ENCODE peak calls at places on chromosomes 11 and 22, in four cellular contexts. H, G, U and S are unnamed samples. For H3K4me1, the result is how much of the 10 kb centered on the place peaks cover.

GRCh38 chr11:61555978-61556377 is 24.9 kb downstream of the SYT7 start:
- DNase-seq in H (no peak), G (no peak), U (no peak), S (no peak)

GRCh38 chr11:108160970-108161566 is 39.7 kb downstream of the ACAT1 start:
- DNase-seq in G (no peak), U (no peak), H (no peak), S (no peak)

GRCh38 chr11:1548221-1549070 is 23.6 kb downstream of the DUSP8 start:
- DNase-seq in G (peak), U (peak), H (peak), S (peak)

GRCh38 chr11:747176-748006 is at the start of gene TALDO1:
- DNase-seq in G (peak), U (peak), H (peak), S (peak)

GRCh38 chr11:106012744-106013143 is 9.3 kb downstream of the MSANTD4 start:
- DNase-seq in H (peak), U (no peak), G (no peak), S (no peak)

GRCh38 chr11:87300640-87301381 is 263.1 kb downstream of the TMEM135 start:
- DNase-seq in U (no peak), G (no peak), H (peak), S (no peak)

GRCh38 chr11:111388842-111389241 is 9.8 kb upstream of the POU2AF1 start:
- DNase-seq in H (no peak), G (no peak), U (no peak), S (no peak)

GRCh38 chr11:122796128-122796717 is 42.1 kb upstream of the CRTAM start:
- DNase-seq in U (peak), G (no peak), H (peak), S (peak)

GRCh38 chr22:44721206-44721605 is 19.2 kb downstream of the PRR5 start:
- DNase-seq in U (no peak), H (no peak), G (no peak), S (no peak)

GRCh38 chr22:28112548-28113043 is 193.5 kb upstream of the PITPNB start:
- DNase-seq in U (peak), G (no peak), H (peak), S (peak)

GRCh38 chr11:67160872-67161783 is 42.1 kb downstream of the KDM2A start:
- DNase-seq in H (no peak), G (no peak), U (no peak), S (no peak)

GRCh38 chr11:67404515-67405195 is 772 bp downstream of the TBC1D10C start:
- DNase-seq in G (no peak), U (no peak), H (no peak), S (no peak)

GRCh38 chr11:113729456-113729855 is 23.3 kb upstream of the TMPRSS5 start:
- DNase-seq in H (no peak), U (no peak), G (no peak), S (no peak)

GRCh38 chr11:94897330-94897768 is 76.0 kb downstream of the CWC15 start:
- DNase-seq in H (peak), G (no peak), U (peak), S (peak)

GRCh38 chr11:105609341-105609781 is 512 bp upstream of the GRIA4 start:
- DNase-seq in H (peak), U (no peak), G (no peak), S (no peak)

GRCh38 chr11:26344647-26345046 is 12.7 kb downstream of the ANO3 start:
- DNase-seq in U (no peak), G (no peak), H (peak), S (no peak)

GRCh38 chr11:47184711-47185304 is 1.4 kb downstream of the PACSIN3 start:
- DNase-seq in H (peak), G (no peak), U (no peak), S (peak)

GRCh38 chr11:12281571-12282478 is 95.5 kb upstream of the PARVA start:
- DNase-seq in G (peak), H (peak), U (peak), S (peak)

GRCh38 chr11:721913-722811 is 16.1 kb downstream of the EPS8L2 start:
- DNase-seq in G (no peak), U (no peak), H (no peak), S (no peak)

GRCh38 chr11:73288197-73288872 is 16.2 kb downstream of the P2RY6 start:
- DNase-seq in H (no peak), U (no peak), G (no peak), S (no peak)

GRCh38 chr22:17869285-17870096 is 95.2 kb upstream of the BID start:
- DNase-seq in U (no peak), H (no peak), G (no peak), S (no peak)

GRCh38 chr11:116379185-116379828 is 393.5 kb downstream of the BUD13 start:
- DNase-seq in H (peak), U (peak), G (no peak), S (no peak)

GRCh38 chr11:10674440-10674855 is 19.1 kb downstream of the IRAG1 start:
- DNase-seq in G (peak), U (no peak), H (peak), S (no peak)

DNA sequence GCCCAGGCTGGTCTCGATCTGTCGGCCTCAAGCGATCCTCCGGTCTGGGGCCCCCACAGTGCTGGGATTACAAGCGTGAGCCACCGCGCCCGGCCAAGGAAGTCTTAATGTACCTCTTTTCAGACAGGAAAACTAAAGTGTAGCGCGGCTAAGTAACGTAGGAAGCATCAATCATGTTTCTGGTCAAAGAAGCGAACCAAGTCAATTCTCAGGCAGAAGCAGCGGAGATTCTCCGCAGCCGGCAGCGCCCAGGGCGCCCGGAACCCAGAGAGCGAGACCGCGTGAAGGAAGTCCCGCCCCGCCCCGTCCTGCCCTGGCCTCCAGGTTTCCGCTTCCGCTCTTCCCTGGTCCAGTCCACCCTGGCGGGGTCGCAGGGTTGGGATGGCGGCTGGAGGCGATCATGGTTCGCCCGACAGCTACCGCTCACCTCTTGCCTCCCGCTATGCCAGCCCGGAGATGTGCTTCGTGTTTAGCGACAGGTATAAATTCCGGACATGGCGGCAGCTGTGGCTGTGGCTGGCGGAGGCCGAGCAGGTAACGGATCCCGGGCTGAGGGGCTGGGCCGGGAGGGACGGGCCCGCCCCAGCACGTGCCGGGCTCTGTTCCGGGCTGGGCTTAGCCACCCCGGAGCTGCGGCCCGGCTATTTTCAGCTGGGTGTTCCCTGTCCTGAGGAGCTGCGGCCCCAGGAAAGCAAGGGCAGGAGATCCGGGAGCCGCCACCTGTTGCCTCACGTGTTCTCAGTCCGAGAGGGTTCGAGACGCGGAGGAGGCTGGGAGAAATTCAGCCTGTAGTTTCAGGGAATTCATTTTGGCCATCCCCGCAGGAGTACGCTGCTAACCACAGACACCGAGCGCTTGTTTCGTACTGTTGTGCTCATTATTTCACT is at the start of gene ADSL:
- DNase-seq in G (peak), U (peak), H (peak), S (peak)
- H3K4me1 ChIP-seq in G (under half), U (under half), H (under half), S (under half)

GRCh38 chr22:35839811-35840739 is 122.4 kb downstream of the APOL5 start:
- DNase-seq in H (peak), G (peak), U (peak), S (peak)
- H3K4me3 ChIP-seq in H (peak), G (peak), U (peak), S (peak)

DNA sequence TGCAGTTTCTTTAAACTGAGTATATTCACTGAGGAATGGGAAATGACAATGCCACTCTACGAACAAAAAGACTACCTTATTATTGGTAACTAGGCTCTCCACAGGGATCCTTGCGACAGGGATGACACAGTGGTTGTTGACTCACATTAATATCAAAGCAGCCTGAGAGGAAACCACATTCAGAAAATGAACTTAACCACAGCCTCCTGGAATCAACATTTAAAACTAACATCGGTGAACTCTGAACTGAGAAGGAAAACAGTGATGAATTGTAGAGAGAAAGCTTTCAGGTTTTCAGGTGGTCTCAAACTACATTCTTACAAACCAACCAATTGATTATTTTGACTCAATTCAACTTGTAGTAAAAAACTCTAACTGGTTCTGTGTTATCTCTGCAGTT is 90.3 kb upstream of the MTMR2 start:
- DNase-seq in H (peak), G (no peak), U (no peak), S (no peak)
- H3K27ac ChIP-seq in H (no peak), G (no peak), U (no peak), S (no peak)

DNA sequence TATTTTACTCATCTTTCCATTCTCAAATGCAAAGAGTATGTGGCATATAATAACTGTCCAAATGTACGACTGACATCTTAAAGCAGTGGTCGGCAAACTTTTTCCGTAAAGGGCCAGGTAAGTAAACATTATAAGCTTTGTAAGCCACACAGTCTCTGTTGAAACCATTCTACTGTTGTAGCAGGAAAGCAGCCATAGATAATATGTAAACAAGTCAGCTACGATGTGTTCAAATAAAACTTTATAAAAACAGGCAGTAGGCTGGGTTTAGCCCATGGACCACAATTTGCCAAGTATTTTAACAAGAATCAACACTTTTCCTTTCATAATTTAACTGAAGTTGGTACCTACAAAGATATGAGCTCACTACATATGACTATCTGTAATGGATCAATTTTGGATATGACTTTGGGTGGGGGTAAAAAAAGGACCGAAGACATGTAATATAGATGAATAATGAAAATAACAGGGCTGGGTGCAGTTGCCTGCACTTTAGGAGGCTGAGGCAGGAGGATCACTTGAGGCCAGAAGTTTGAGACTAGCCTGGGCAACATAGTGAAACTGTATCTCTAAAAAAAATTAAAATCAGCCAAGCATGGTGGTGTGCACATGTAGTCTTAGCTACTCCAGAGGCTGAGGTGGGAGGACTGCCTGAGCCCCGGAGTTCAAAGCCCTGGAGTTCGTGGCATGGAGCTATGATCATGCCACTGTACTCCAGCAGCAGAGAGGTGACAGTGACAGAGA is 5.7 kb downstream of the RDX start:
- DNase-seq in G (no peak), H (no peak), U (no peak), S (no peak)
- H3K4me1 ChIP-seq in G (under half), H (under half), U (under half), S (half or more)

GRCh38 chr11:16924462-16924825 is 89.8 kb downstream of the PLEKHA7 start:
- DNase-seq in H (no peak), U (no peak), G (no peak), S (no peak)
- H3K4me3 ChIP-seq in H (no peak), U (peak), G (peak), S (peak)

GRCh38 chr11:118223992-118224391 is 819 bp downstream of the JAML start:
- DNase-seq in G (no peak), U (no peak), H (no peak), S (no peak)

GRCh38 chr11:118221419-118221818 is 3.4 kb downstream of the JAML start:
- DNase-seq in U (no peak), G (no peak), H (no peak), S (no peak)

GRCh38 chr11:118223576-118223975 is 1.2 kb downstream of the JAML start:
- DNase-seq in H (no peak), U (no peak), G (no peak), S (no peak)

GRCh38 chr11:118224512-118225180 is at the start of gene JAML:
- DNase-seq in U (no peak), H (no peak), G (no peak), S (no peak)

DNA sequence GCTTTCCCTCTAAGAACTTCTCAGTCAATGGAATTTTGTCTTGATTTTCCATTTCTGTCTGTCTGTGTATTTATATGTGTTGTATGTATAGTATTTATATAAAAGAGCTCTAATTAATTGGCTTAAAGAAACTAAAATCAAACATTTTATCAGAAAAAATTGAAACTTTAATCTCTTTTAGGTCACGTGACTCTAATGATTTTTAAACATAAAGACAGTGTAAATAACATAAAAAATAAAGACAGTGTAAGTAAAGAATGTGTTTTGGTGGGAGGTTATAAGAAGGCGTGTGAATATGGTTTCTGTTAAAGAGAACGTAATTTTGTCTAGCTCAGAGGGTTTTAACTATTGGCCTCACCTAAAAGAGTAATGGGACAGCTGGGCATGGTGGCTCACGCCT is 2.4 kb downstream of the JAML start:
- DNase-seq in H (no peak), G (no peak), U (no peak), S (no peak)
- H3K27ac ChIP-seq in H (no peak), G (no peak), U (no peak), S (no peak)

GRCh38 chr11:93734427-93735222 is 6.7 kb downstream of the TAF1D start:
- DNase-seq in G (no peak), H (no peak), U (no peak), S (no peak)

GRCh38 chr11:93736129-93736528 is 5.2 kb downstream of the TAF1D start:
- DNase-seq in H (peak), U (no peak), G (no peak), S (no peak)

GRCh38 chr11:93737904-93738612 is 3.2 kb downstream of the TAF1D start:
- DNase-seq in G (no peak), U (no peak), H (no peak), S (no peak)

GRCh38 chr11:93733474-93733873 is 7.8 kb downstream of the TAF1D start:
- DNase-seq in G (no peak), U (no peak), H (no peak), S (no peak)

DNA sequence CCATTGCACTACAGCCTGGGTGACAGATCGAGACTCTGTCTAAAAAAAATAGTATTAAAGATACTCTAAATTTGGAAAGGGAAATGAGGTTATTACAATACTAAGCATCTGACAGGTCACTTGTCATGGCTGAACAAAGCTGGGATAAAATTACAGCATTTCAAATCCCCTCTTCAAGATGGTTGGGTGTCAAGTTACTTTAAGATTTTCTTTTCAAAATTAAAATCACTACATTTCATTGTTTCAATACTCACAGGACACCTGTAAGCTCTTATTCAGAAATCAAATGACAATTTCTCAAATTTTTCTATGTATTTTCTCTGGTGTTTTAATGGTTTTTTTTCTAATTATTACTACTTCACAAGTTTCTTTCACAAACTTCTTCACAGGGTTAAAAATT is 5.7 kb downstream of the TAF1D start:
- DNase-seq in U (no peak), H (no peak), G (no peak), S (no peak)
- H3K4me1 ChIP-seq in U (under half), H (under half), G (under half), S (half or more)

GRCh38 chr11:27468209-27468608 is 4.4 kb downstream of the LGR4 start:
- DNase-seq in H (peak), U (no peak), G (no peak), S (no peak)

GRCh38 chr11:27470166-27470565 is 2.4 kb downstream of the LGR4 start:
- DNase-seq in H (no peak), U (no peak), G (no peak), S (no peak)

GRCh38 chr11:27469333-27469680 is 3.3 kb downstream of the LGR4 start:
- DNase-seq in H (no peak), U (peak), G (no peak), S (no peak)

GRCh38 chr11:27467181-27467913 is 5.2 kb downstream of the LGR4 start:
- DNase-seq in H (no peak), G (no peak), U (no peak), S (no peak)

GRCh38 chr11:27468643-27469332 is 3.8 kb downstream of the LGR4 start:
- DNase-seq in U (no peak), H (peak), G (no peak), S (no peak)
- H3K4me3 ChIP-seq in U (peak), H (peak), G (peak), S (peak)